ENCODE peak calls at places on chromosomes 6 and 20, in six cellular contexts. H is IMR-90; E is effector memory CD4-positive, alpha-beta T cell; C is heart right ventricle; M is hepatocyte; U is GM23338. S is an unnamed sample.

GRCh38 chr20:36493013-36493800 is 48.1 kb upstream of the MYL9 start:
- DNase-seq in H (no peak), E (no peak), C (no peak), M (no peak), U (peak; percentile 75), S (no peak)

GRCh38 chr6:159540152-159540551 is 152.9 kb downstream of the SOD2 start:
- DNase-seq in H (no peak), E (no peak), C (no peak), M (peak; percentile 21), U (peak; percentile 85), S (no peak)

GRCh38 chr6:44464527-44465310 is 77.2 kb downstream of the CDC5L start:
- DNase-seq in H (peak; percentile 22), E (no peak), C (no peak), M (no peak), U (peak; percentile 12), S (no peak)

GRCh38 chr20:59806578-59806975 is 126.9 kb downstream of the SYCP2 start:
- DNase-seq in H (no peak), E (no peak), C (no peak), M (no peak), U (no peak), S (no peak)

GRCh38 chr20:6994452-6994851 is 227.0 kb downstream of the BMP2 start:
- DNase-seq in H (no peak), E (no peak), C (no peak), M (peak; percentile 59), U (no peak), S (no peak)

GRCh38 chr6:9250852-9251251 is 815.5 kb upstream of the SLC35B3 start:
- DNase-seq in H (peak; percentile 53), E (no peak), C (no peak), M (peak; percentile 77), U (peak; percentile 87), S (no peak)

GRCh38 chr6:16167219-16167618 is 38.3 kb downstream of the MYLIP start:
- DNase-seq in H (no peak), E (no peak), C (no peak), M (no peak), U (no peak), S (no peak)

GRCh38 chr20:52204136-52204535 is 12.6 kb upstream of the ZFP64 start:
- DNase-seq in H (no peak), E (no peak), C (no peak), M (no peak), U (no peak), S (no peak)

GRCh38 chr6:113860165-113860955 is 3.2 kb downstream of the MARCKS start:
- DNase-seq in H (peak; percentile 45), E (no peak), C (peak; percentile 42), M (peak; percentile 48), U (peak; percentile 65), S (peak; percentile 31)

GRCh38 chr20:18164356-18164755 is 26.7 kb downstream of the KAT14 start:
- DNase-seq in H (peak; percentile 56), E (no peak), C (no peak), M (no peak), U (no peak), S (no peak)

GRCh38 chr6:79167931-79168694 is 66.4 kb downstream of the HMGN3 start:
- DNase-seq in H (peak; percentile 3), E (no peak), C (no peak), M (no peak), U (no peak), S (no peak)

GRCh38 chr6:35280903-35281302 is 16.7 kb upstream of the DEF6 start:
- DNase-seq in H (peak; percentile 48), E (no peak), C (no peak), M (no peak), U (no peak), S (no peak)

GRCh38 chr6:108247965-108248536 is 12.8 kb downstream of the SNX3 start:
- DNase-seq in H (no peak), E (no peak), C (no peak), M (no peak), U (no peak), S (no peak)

GRCh38 chr20:50113420-50114224 is 672 bp upstream of the UBE2V1 start:
- DNase-seq in H (no peak), E (no peak), C (no peak), M (no peak), U (no peak), S (no peak)

GRCh38 chr20:50118203-50118602 is 5.3 kb upstream of the UBE2V1 start:
- DNase-seq in H (no peak), E (no peak), C (no peak), M (no peak), U (no peak), S (no peak)

GRCh38 chr20:50115591-50116367 is 2.8 kb upstream of the UBE2V1 start:
- DNase-seq in H (peak; percentile 97), E (peak; percentile 85), C (peak; percentile 95), M (peak; percentile 99), U (peak; percentile 98), S (peak; percentile 98)

GRCh38 chr20:50115041-50115512 is 2.1 kb upstream of the UBE2V1 start:
- DNase-seq in H (no peak), E (no peak), C (no peak), M (no peak), U (no peak), S (no peak)

GRCh38 chr20:50116368-50116999 is 3.5 kb upstream of the UBE2V1 start:
- DNase-seq in H (no peak), E (no peak), C (no peak), M (no peak), U (no peak), S (no peak)
- H3K4me1 ChIP-seq in H (peaks cover 15% of the 10 kb centered on the region), E (peaks cover 29% of the 10 kb centered on the region), C (peaks cover 48% of the 10 kb centered on the region), M (peaks cover 17% of the 10 kb centered on the region), U (peaks cover 21% of the 10 kb centered on the region), S (peaks cover 9% of the 10 kb centered on the region)

GRCh38 chr6:111462770-111463391 is 20.1 kb downstream of the REV3L start:
- DNase-seq in H (peak; percentile 88), E (no peak), C (no peak), M (peak; percentile 47), U (no peak), S (peak; percentile 84)
- H3K27ac ChIP-seq in H (no peak overlapping the region), E (no peak overlapping the region), C (no peak overlapping the region), M (peak overlapping the region; percentile 1), U (no peak overlapping the region), S (no peak overlapping the region)

GRCh38 chr20:31713312-31714049 is 9.2 kb downstream of the BCL2L1 start:
- DNase-seq in H (peak; percentile 91), E (no peak), C (peak; percentile 69), M (peak; percentile 45), U (peak; percentile 71), S (no peak)
- H3K4me1 ChIP-seq in H (peaks cover 28% of the 10 kb centered on the region), E (peaks cover 40% of the 10 kb centered on the region), C (peaks cover 100% of the 10 kb centered on the region), M (peaks cover 62% of the 10 kb centered on the region), U (peaks cover 74% of the 10 kb centered on the region), S (peaks cover 32% of the 10 kb centered on the region)

DNA sequence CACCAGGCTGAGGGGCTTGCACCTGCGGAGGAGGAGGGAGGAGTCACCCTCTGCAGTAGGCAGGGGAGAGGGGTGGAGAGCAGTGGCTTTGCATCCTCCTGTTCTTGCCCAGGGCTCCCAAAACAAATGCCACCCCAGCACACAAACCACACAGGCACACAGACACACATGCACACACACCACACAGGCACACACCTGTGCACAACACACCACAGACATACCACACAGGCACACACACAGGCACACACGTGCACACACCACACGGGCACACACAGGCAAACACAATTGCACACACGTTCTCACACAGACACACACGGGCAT is 26.6 kb downstream of the YTHDF1 start:
- DNase-seq in H (no peak), E (no peak), C (no peak), M (no peak), U (no peak), S (no peak)
- H3K27ac ChIP-seq in H (no peak overlapping the region), E (no peak overlapping the region), C (no peak overlapping the region), M (no peak overlapping the region), U (no peak overlapping the region), S (no peak overlapping the region)

GRCh38 chr6:137931849-137932465 is 64.9 kb downstream of the TNFAIP3 start:
- DNase-seq in H (no peak), E (no peak), C (no peak), M (no peak), U (no peak), S (no peak)
- H3K4me1 ChIP-seq in H (peaks cover 6% of the 10 kb centered on the region), E (peaks cover 15% of the 10 kb centered on the region), C (no peaks in the 10 kb centered on the region), M (no peaks in the 10 kb centered on the region), U (peaks cover 4% of the 10 kb centered on the region), S (no peaks in the 10 kb centered on the region)

DNA sequence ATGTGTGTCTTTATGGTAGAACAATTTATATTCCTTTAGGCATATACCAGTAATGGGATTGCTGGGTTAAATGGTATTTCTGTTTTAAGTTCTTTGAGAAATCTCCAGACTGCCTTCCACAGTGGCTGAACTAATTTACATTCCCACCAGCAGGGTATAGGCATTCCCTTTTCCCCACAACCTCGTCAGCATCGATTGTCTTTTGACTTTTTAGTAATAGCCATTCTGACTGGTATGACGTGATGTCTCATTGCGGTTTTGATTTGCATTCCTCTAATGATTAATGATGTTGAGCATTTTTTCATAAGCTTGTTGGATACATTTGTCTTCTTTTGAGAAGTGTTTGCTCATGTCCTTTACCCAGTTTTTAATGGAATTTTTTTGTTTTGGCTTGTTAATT is 5.3 kb upstream of the TASP1 start:
- DNase-seq in H (no peak), E (no peak), C (no peak), M (no peak), U (peak; percentile 12), S (no peak)
- H3K27ac ChIP-seq in H (no peak overlapping the region), E (no peak overlapping the region), C (no peak overlapping the region), M (no peak overlapping the region), U (no peak overlapping the region), S (no peak overlapping the region)

DNA sequence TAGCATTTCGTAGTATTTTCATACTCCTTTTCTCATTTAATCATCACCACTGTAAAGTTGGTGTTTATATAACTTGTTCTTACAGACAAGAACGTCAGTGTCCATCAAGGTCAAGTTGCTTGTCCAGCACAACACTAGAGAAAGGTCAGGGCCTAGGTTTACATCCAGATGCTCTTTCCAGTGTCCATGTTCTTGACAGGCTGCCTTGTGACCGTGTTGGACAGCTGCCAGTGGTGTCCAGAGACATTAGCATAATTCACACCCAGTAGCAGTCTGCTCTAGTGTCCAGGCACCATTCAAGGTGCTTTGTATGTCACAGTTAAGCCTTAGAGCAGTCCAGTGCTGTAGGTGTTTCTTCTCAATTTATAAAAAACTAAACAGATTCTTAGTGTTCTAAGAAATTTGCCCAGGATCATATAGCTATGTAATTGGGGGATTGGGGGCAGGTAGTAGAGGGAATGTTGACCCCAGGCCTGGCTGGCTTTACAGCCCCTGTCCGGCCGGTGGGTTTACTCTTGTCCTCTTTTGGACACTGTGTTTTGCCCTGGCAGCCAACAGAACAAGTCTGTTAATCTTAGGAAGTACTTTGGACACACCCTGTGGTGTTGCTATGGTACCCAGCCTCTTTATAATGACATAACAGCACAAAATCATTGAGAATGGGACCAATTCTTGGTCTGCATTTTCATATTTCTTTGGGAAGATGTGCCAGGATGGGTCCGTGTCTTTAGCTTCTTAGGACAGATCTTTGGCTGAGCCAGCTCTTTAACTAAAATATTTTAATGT is 8.0 kb downstream of the STK35 start:
- DNase-seq in H (no peak), E (no peak), C (peak; percentile 67), M (peak; percentile 47), U (no peak), S (peak; percentile 16)
- H3K4me1 ChIP-seq in H (peaks cover 8% of the 10 kb centered on the region), E (peaks cover 28% of the 10 kb centered on the region), C (peaks cover 100% of the 10 kb centered on the region), M (peaks cover 32% of the 10 kb centered on the region), U (peaks cover 9% of the 10 kb centered on the region), S (peaks cover 5% of the 10 kb centered on the region)

S was measured in small intestine.